ENCODE peak calls at places on chromosomes 12 and 14, in four cellular contexts. T is H1, B is trophoblast cell, D is mesenchymal stem cell. E is an unnamed sample.

GRCh38 chr14:100398044-100398443 is 74.9 kb downstream of the SLC25A47 start:
- DNase-seq in T (no peak), B (no peak), D (no peak), E (peak)

GRCh38 chr14:22561661-22562579 is 27.1 kb downstream of the DAD1 start:
- DNase-seq in D (no peak), T (no peak), B (no peak), E (no peak)

GRCh38 chr14:35335388-35336092 is 43.4 kb downstream of the PSMA6 start:
- DNase-seq in D (peak), T (peak), B (peak), E (no peak)

GRCh38 chr12:64006211-64006610 is 161.7 kb downstream of the SRGAP1 start:
- DNase-seq in B (peak), D (peak), T (no peak), E (no peak)

GRCh38 chr12:51855586-51856428 is 7.3 kb upstream of the FIGNL2 start:
- DNase-seq in B (peak), T (peak), D (peak), E (peak)

GRCh38 chr14:21136024-21136423 is 19.8 kb downstream of the OR5AU1 start:
- DNase-seq in D (peak), T (no peak), B (no peak), E (peak)

GRCh38 chr14:45716506-45716905 is 463.5 kb upstream of the MIS18BP1 start:
- DNase-seq in D (no peak), B (no peak), T (no peak), E (no peak)

GRCh38 chr14:59687663-59688062 is 111.1 kb upstream of the CCDC175 start:
- DNase-seq in B (no peak), D (no peak), T (no peak), E (no peak)

GRCh38 chr12:2282321-2282720 is 229.5 kb downstream of the CACNA1C start:
- DNase-seq in T (no peak), D (no peak), B (no peak), E (no peak)

GRCh38 chr14:54570651-54571415 is 3.9 kb downstream of the SAMD4A start:
- DNase-seq in T (no peak), D (peak), B (no peak), E (no peak)

GRCh38 chr14:34582117-34582680 is 42.7 kb upstream of the EAPP start:
- DNase-seq in D (no peak), T (no peak), B (no peak), E (no peak)

GRCh38 chr14:51328942-51329350 is 88.9 kb downstream of the TMX1 start:
- DNase-seq in D (peak), B (no peak), T (no peak), E (no peak)

GRCh38 chr12:80627773-80628172 is 79.7 kb upstream of the MYF6 start:
- DNase-seq in D (peak), B (no peak), T (no peak), E (no peak)

GRCh38 chr14:101774006-101774755 is 12.7 kb downstream of the PPP2R5C start:
- DNase-seq in T (no peak), B (no peak), D (no peak), E (no peak)

GRCh38 chr14:32561520-32561919 is 232.4 kb downstream of the AKAP6 start:
- DNase-seq in D (peak), B (no peak), T (no peak), E (no peak)

GRCh38 chr12:81257952-81258551 is 180.2 kb downstream of the ACSS3 start:
- DNase-seq in D (peak), T (no peak), B (no peak), E (peak)

GRCh38 chr12:95241761-95242506 is 24.3 kb downstream of the VEZT start:
- DNase-seq in D (no peak), T (no peak), B (no peak), E (no peak)

GRCh38 chr12:94789510-94790225 is 139.3 kb upstream of the TMCC3 start:
- DNase-seq in B (no peak), T (no peak), D (no peak), E (no peak)

GRCh38 chr12:579450-580110 is 83.7 kb downstream of the NINJ2 start:
- DNase-seq in T (no peak), D (no peak), B (no peak), E (no peak)

GRCh38 chr12:48811454-48812090 is 6.7 kb upstream of the CACNB3 start:
- DNase-seq in T (no peak), B (no peak), D (peak), E (no peak)

GRCh38 chr12:47803196-47803875 is 16.4 kb downstream of the HDAC7 start:
- DNase-seq in D (no peak), T (no peak), B (no peak), E (no peak)

DNA sequence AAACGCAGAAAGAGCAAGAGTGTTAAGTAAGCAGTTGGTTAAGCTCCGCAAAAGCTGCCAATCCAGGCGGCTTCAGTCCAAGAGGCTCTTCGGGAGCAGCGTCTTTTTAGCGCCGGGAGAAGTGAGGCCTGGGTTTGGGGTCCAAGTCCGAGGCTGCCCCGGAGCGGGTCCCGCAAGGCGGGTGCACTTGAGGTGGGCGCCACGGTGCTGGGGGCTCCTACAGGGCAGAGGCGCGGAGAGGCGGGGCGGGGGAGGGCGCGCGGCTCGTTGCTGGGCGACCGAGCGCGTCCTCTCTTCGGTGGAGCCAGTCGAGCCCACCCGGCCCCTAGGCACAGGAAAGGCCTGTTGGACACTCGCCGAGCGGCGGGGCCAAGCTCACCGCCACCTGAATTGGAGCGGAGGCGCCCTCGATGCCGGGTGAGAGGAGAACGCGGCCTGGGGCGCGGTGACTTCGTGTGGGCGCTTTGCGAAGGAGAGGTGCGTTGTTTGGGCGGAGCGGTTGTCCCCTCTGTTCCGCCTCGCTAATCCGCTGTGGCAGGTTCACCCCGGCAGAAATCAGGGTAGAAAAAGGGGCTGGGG is 15.6 kb downstream of the TTC6 start:
- DNase-seq in T (no peak), B (no peak), D (no peak), E (no peak)
- H3K4me3 ChIP-seq in T (no peak), B (no peak), D (peak), E (no peak)

GRCh38 chr12:6376965-6377666 is 1.8 kb upstream of the SCNN1A start:
- DNase-seq in D (no peak), B (no peak), T (no peak), E (no peak)
- H2BK12ac ChIP-seq in D (peak), B (no peak), T (peak), E (no peak)

GRCh38 chr14:55624913-55625312 is 44.9 kb downstream of the KTN1 start:
- DNase-seq in D (peak), T (no peak), B (no peak), E (no peak)

GRCh38 chr14:55628426-55628825 is 48.4 kb downstream of the KTN1 start:
- DNase-seq in T (no peak), B (no peak), D (no peak), E (no peak)

GRCh38 chr14:55626131-55626530 is 46.1 kb downstream of the KTN1 start:
- DNase-seq in B (no peak), D (no peak), T (no peak), E (no peak)

GRCh38 chr14:55620277-55620676 is 40.3 kb downstream of the KTN1 start:
- DNase-seq in B (no peak), D (no peak), T (no peak), E (no peak)

GRCh38 chr14:55625481-55625880 is 45.5 kb downstream of the KTN1 start:
- DNase-seq in T (no peak), D (no peak), B (no peak), E (no peak)
- H3K4me3 ChIP-seq in T (no peak), D (no peak), B (no peak), E (no peak)

DNA sequence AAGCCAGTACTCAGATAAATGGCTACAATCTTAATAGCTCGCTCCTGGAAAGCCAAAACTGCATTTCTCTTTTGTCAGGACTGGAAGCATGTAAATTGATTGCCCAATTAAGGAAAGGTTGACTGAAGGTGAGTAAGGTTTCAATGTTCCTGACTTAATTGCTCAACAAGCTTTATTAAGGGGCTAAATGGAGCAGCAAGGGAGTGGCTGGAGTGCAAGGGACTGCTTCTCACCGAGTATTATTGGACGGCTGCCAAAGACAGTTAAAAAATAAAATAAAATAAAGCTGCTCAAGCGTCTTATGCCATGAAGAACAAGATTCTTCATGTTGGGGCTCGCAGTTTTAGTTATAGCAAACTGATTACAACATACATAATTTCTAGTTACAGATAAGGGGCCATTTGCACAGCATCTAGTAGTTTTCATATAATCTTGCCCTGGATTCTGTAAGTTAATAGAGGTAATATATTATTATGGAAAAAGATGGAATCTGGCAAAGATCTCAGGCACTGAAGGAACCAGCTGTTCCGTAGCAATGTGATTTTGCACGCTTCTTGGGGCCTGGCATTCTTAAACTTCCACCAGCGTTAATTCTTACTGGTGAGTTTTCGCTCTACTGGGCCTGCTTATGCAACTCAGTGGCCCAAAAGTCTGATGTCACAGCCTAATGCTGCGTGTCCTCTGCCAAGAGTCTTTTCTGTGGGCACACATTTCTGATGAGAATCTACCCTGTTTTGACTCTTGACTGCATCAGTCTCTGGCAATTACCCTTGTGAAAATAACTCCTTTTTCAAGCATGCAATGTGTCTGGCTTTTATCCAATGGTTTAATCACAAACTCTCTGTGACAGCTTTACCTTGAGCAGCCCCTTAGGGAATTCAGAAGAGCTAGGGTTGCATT is 108.5 kb downstream of the SLC38A1 start:
- DNase-seq in D (peak), T (no peak), B (peak), E (no peak)
- H2BK12ac ChIP-seq in D (no peak), T (no peak), B (peak), E (no peak)

GRCh38 chr12:125310461-125310860 is 245.2 kb downstream of the AACS start:
- DNase-seq in B (no peak), D (no peak), T (no peak), E (no peak)
- H3K4me3 ChIP-seq in B (no peak), D (no peak), T (no peak), E (no peak)

GRCh38 chr12:4030938-4031702 is 157.9 kb upstream of the PARP11 start:
- DNase-seq in B (peak), T (peak), D (peak), E (peak)

GRCh38 chr12:4034926-4035325 is 161.7 kb upstream of the PARP11 start:
- DNase-seq in B (no peak), T (no peak), D (peak), E (no peak)

GRCh38 chr12:4032906-4033628 is 159.9 kb upstream of the PARP11 start:
- DNase-seq in B (no peak), D (peak), T (no peak), E (no peak)

GRCh38 chr12:4027412-4027811 is 154.2 kb upstream of the PARP11 start:
- DNase-seq in D (peak), B (no peak), T (no peak), E (no peak)

DNA sequence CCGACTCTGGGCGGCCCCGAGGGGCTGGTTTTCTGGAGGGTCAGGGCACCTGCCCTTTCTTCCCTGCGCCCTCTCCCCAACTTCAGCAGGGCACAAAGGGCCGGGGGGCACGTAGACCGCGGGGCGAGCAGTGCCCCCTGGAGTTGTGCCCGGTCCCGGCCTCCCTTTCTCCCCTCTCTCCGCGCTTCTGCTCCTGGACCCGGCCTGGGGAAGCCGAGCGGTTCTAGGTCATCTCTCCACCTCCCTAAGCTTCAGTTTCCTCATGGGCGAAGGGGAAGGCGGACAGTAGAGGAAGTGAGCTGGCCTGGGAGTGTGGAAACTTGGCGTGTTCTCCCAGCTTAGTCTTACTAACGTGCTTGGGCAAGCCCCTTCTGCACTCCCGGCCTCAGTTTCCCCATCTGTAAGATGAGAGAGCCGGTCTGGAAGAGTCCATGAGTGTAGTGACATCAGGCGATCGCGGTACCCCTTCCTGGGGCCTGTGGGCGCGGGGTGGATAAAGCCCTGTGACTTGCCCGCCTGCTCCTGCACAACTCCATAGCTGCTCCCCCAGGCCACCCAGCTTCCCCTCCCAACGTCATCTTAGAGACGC is 158.6 kb upstream of the PARP11 start:
- DNase-seq in B (peak), D (peak), T (no peak), E (no peak)
- H2BK12ac ChIP-seq in B (peak), D (peak), T (peak), E (peak)

GRCh38 chr14:106776395-106776983 is 1250.1 kb downstream of the TMEM121 start:
- DNase-seq in B (no peak), D (no peak), T (no peak), E (no peak)
- H3K4me3 ChIP-seq in B (no peak), D (no peak), T (no peak), E (no peak)

DNA sequence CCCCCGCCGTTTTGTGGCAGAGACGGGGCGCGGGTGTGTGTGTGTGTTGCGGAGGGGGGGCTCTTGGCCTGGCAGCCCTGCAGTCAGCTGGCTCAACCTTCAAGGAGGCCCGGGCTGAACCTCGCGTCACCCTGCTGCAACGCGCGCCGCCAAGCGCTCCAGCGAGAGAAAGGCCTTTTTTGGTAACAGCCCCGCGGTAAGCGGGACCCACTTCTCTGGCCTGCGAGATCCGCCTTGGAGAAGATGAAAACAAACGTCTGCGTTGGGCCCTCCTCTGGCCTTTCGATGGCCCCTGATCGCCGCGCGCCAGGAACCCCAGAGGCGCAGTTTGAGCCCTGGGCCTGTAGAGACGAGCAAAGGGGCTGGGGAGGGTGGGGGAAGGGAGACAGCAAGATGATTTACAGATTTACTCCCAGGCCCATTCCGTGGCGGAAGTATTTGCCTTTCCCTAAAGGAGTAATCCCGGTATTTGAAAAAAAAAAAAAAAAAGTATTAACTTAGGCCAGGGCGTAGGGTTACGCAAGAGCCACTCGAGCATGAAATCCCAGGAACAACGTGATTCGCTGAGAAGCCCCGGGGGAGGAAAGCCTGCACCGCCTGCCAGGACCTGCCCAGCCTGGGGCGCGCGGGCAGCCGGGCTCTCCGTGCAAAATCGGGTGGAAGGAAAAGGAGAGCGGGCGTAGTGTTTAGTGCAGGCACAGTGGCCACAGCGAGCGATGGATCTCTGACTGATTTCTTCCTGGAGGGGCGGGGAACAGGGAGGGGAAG is 4.5 kb upstream of the IRF2BPL start:
- DNase-seq in T (peak), D (peak), B (peak), E (peak)
- H2BK12ac ChIP-seq in T (peak), D (peak), B (peak), E (no peak)

E was measured in neuronal stem cell.